ENCODE peak calls at places on chromosome 5, in four cellular contexts. S, M, O and U are unnamed samples.
A peak's percentile ranks its signal among the peaks of the same experiment; 100 is the strongest.

GRCh38 chr5:153959134-153959957 is 79.4 kb downstream of the FAM114A2 start:
- DNase-seq in S (no peak), O (no peak), M (no peak), U (no peak)

GRCh38 chr5:17359451-17359965 is 138.5 kb upstream of the TAF11L2 start:
- DNase-seq in M (no peak), O (no peak), S (no peak), U (no peak)

GRCh38 chr5:95020382-95020781 is 264.5 kb downstream of the MCTP1 start:
- DNase-seq in O (no peak), M (no peak), S (no peak), U (no peak)

GRCh38 chr5:6585168-6585567 is 47.7 kb downstream of the NSUN2 start:
- DNase-seq in O (no peak), S (no peak), M (no peak), U (no peak)

GRCh38 chr5:31362931-31363568 is 168.8 kb downstream of the DROSHA start:
- DNase-seq in O (no peak), S (no peak), M (no peak), U (no peak)

GRCh38 chr5:178546675-178547033 is 43.5 kb downstream of the COL23A1 start:
- DNase-seq in M (no peak), S (no peak), O (peak; percentile 71), U (no peak)

GRCh38 chr5:132422720-132423442 is 53.4 kb downstream of the SLC22A5 start:
- DNase-seq in O (peak; percentile 77), S (no peak), M (peak; percentile 75), U (peak; percentile 50)

GRCh38 chr5:129359450-129359849 is 100.6 kb upstream of the ADAMTS19 start:
- DNase-seq in S (no peak), M (no peak), O (no peak), U (no peak)

GRCh38 chr5:75509956-75510355 is 1.5 kb downstream of the CERT1 start:
- DNase-seq in M (no peak), S (no peak), O (peak; percentile 12), U (peak; percentile 28)

GRCh38 chr5:9544502-9545300 is 1.2 kb downstream of the SEMA5A start:
- DNase-seq in O (peak; percentile 86), M (no peak), S (no peak), U (peak; percentile 69)

GRCh38 chr5:155299342-155300006 is 285.9 kb downstream of the KIF4B start:
- DNase-seq in S (no peak), M (no peak), O (peak; percentile 9), U (no peak)

GRCh38 chr5:150599917-150600511 is 40.4 kb upstream of the SYNPO start:
- DNase-seq in S (no peak), M (no peak), O (peak; percentile 89), U (peak; percentile 83)

GRCh38 chr5:54889826-54890225 is 95.6 kb downstream of the ESM1 start:
- DNase-seq in M (no peak), S (no peak), O (no peak), U (no peak)

GRCh38 chr5:151239237-151239861 is 13.6 kb upstream of the GM2A start:
- DNase-seq in S (peak; percentile 42), M (peak; percentile 71), O (peak; percentile 83), U (peak; percentile 75)

GRCh38 chr5:41447761-41448510 is 62.5 kb downstream of the PLCXD3 start:
- DNase-seq in S (no peak), O (no peak), M (no peak), U (no peak)

GRCh38 chr5:95959051-95959963 is 2.3 kb downstream of the ELL2 start:
- DNase-seq in O (no peak), S (no peak), M (no peak), U (no peak)